ENCODE peak calls at places on chromosomes 16 and 17, in eight cellular contexts. M is astrocyte of the cerebellum; O is nucleus accumbens; I is T-helper 1 cell; B is ovary; Y is NCI-H2029; C is naive thymus-derived CD4-positive, alpha-beta T cell; A is activated CD4-positive, alpha-beta T cell treated with anti-CD3 and anti-CD28 coated beads, Interleukin-2, amount 50 U/mL, for 1 hour. J is an unnamed sample.

GRCh38 chr17:2959371-2960130 is 103.9 kb downstream of the OR1D5 start:
- DNase-seq in M (no peak), O (no peak), I (no peak), B (peak), Y (no peak), C (no peak), A (no peak), J (no peak)

GRCh38 chr17:66426397-66427033 is 124.1 kb downstream of the PRKCA start:
- DNase-seq in M (no peak), O (no peak), I (no peak), B (no peak), Y (no peak), C (peak), A (peak), J (no peak)

GRCh38 chr16:6481894-6482293 is 850.8 kb upstream of the RBFOX1 start:
- DNase-seq in M (no peak), O (no peak), I (no peak), B (no peak), Y (no peak), C (no peak), A (no peak), J (no peak)

GRCh38 chr16:58733248-58733670 is 857 bp downstream of the GOT2 start:
- DNase-seq in M (no peak), O (no peak), I (no peak), B (no peak), Y (no peak), C (no peak), A (no peak), J (no peak)

GRCh38 chr16:88530858-88531203 is 39.4 kb upstream of the ZC3H18 start:
- DNase-seq in M (no peak), O (no peak), I (no peak), B (no peak), Y (no peak), C (no peak), A (no peak), J (no peak)

GRCh38 chr17:70119961-70120360 is 44.9 kb downstream of the KCNJ16 start:
- DNase-seq in M (no peak), O (no peak), I (no peak), B (no peak), Y (no peak), C (no peak), A (no peak), J (no peak)

GRCh38 chr16:11072420-11073153 is 128.2 kb downstream of the CLEC16A start:
- DNase-seq in M (no peak), O (no peak), I (no peak), B (no peak), Y (no peak), C (no peak), A (no peak), J (no peak)

GRCh38 chr17:298791-299450 is 53.7 kb downstream of the RPH3AL start:
- DNase-seq in M (no peak), O (no peak), I (no peak), B (peak), Y (no peak), C (no peak), A (no peak), J (no peak)

GRCh38 chr17:43645765-43646481 is 15.8 kb downstream of the MEOX1 start:
- DNase-seq in M (no peak), O (no peak), I (no peak), B (peak), Y (no peak), C (peak), A (no peak), J (no peak)

GRCh38 chr17:44779211-44780025 is 20.6 kb downstream of the ADAM11 start:
- DNase-seq in M (peak), O (peak), I (peak), B (peak), Y (peak), C (peak), A (peak), J (peak)

GRCh38 chr16:11625769-11626168 is 39.0 kb upstream of the LITAF start:
- DNase-seq in M (no peak), O (no peak), I (no peak), B (no peak), Y (no peak), C (no peak), A (no peak), J (no peak)

J was measured in occipital lobe.